ENCODE peak calls at places on chromosomes 16 and 17, in nine cellular contexts. V is left lung, S is uterus, W is nephron progenitor cell, F is GM13976, R is omental fat pad, P is B cell, K is endodermal cell, T is RWPE1. G is an unnamed sample.

GRCh38 chr16:48117217-48118105 is 38.3 kb downstream of the ABCC12 start:
- DNase-seq in F (peak), P (peak), S (no peak), V (no peak), R (no peak), T (peak), K (peak), W (peak), G (peak)

GRCh38 chr17:43812396-43813265 is 20.3 kb downstream of the MPP3 start:
- DNase-seq in K (no peak), P (no peak), F (no peak), W (no peak), T (no peak), S (no peak), R (no peak), V (no peak), G (no peak)

GRCh38 chr16:82748026-82748425 is 121.3 kb downstream of the CDH13 start:
- DNase-seq in W (no peak), V (no peak), R (no peak), T (no peak), S (no peak), K (no peak), F (no peak), P (no peak), G (no peak)

GRCh38 chr16:54145881-54146280 is 140.7 kb downstream of the IRX3 start:
- DNase-seq in S (no peak), P (no peak), W (no peak), V (no peak), R (no peak), K (no peak), T (no peak), F (no peak), G (no peak)

GRCh38 chr17:71412803-71413202 is 708.0 kb upstream of the SOX9 start:
- DNase-seq in W (no peak), V (no peak), F (no peak), P (no peak), S (no peak), R (no peak), K (no peak), T (peak), G (no peak)

GRCh38 chr16:67372664-67373063 is 20.6 kb downstream of the TPPP3 start:
- DNase-seq in P (no peak), T (peak), W (no peak), S (no peak), K (no peak), V (no peak), F (no peak), R (no peak), G (no peak)

GRCh38 chr16:74224828-74225227 is 71.8 kb upstream of the PSMD7 start:
- DNase-seq in P (no peak), V (no peak), T (no peak), K (no peak), F (no peak), S (no peak), W (no peak), R (no peak), G (no peak)

GRCh38 chr16:46822270-46822669 is 8.7 kb downstream of the C16orf87 start:
- DNase-seq in W (no peak), S (no peak), F (peak), V (no peak), P (no peak), K (no peak), T (no peak), R (no peak), G (no peak)

GRCh38 chr17:15231851-15232516 is 33.1 kb downstream of the PMP22 start:
- DNase-seq in F (no peak), T (no peak), W (no peak), K (peak), V (no peak), S (no peak), P (no peak), R (no peak), G (no peak)

GRCh38 chr17:37490638-37491614 is 1.2 kb downstream of the DUSP14 start:
- DNase-seq in V (peak), P (peak), R (no peak), T (peak), S (peak), W (peak), F (no peak), K (peak), G (peak)

GRCh38 chr17:81115749-81116464 is 49.4 kb upstream of the PVALEF start:
- DNase-seq in T (no peak), K (no peak), P (no peak), R (no peak), W (no peak), F (no peak), S (no peak), V (no peak), G (no peak)

GRCh38 chr16:10949424-10949970 is 5.1 kb downstream of the CLEC16A start:
- DNase-seq in K (peak), W (peak), P (peak), V (peak), F (peak), R (no peak), S (no peak), T (no peak), G (no peak)

GRCh38 chr16:35714665-35715064 is 2255.3 kb downstream of the TP53TG3F start:
- DNase-seq in R (no peak), S (no peak), V (no peak), P (no peak), F (no peak), W (no peak), T (no peak), K (no peak), G (no peak)

GRCh38 chr16:85465328-85466307 is 147.5 kb upstream of the GSE1 start:
- DNase-seq in P (no peak), S (peak), K (no peak), V (peak), T (no peak), R (no peak), F (no peak), W (no peak), G (no peak)

GRCh38 chr16:77993111-77993571 is 29.2 kb upstream of the CLEC3A start:
- DNase-seq in P (no peak), S (peak), R (no peak), F (no peak), K (peak), W (no peak), T (no peak), V (no peak), G (no peak)

GRCh38 chr16:10761388-10761787 is 17.7 kb downstream of the NUBP1 start:
- DNase-seq in V (no peak), F (no peak), P (no peak), R (no peak), K (no peak), W (no peak), T (no peak), S (no peak), G (no peak)

GRCh38 chr16:80500116-80500859 is 40.5 kb upstream of the DYNLRB2 start:
- DNase-seq in W (no peak), V (no peak), T (no peak), F (no peak), R (no peak), S (no peak), K (no peak), P (no peak), G (no peak)

GRCh38 chr16:24986512-24987303 is 28.5 kb downstream of the ARHGAP17 start:
- DNase-seq in T (no peak), F (no peak), V (no peak), R (no peak), S (no peak), K (no peak), W (no peak), P (no peak), G (no peak)

GRCh38 chr17:62780951-62781350 is 27.2 kb downstream of the MARCHF10 start:
- DNase-seq in T (no peak), V (no peak), F (no peak), R (no peak), W (no peak), K (peak), P (no peak), S (no peak), G (no peak)

GRCh38 chr17:62780273-62780672 is 27.8 kb downstream of the MARCHF10 start:
- DNase-seq in V (peak), S (no peak), W (no peak), K (peak), T (no peak), F (no peak), P (no peak), R (no peak), G (no peak)

GRCh38 chr17:62781826-62782225 is 26.3 kb downstream of the MARCHF10 start:
- DNase-seq in R (no peak), K (no peak), V (no peak), T (peak), S (no peak), W (no peak), P (no peak), F (no peak), G (no peak)

GRCh38 chr17:62781356-62781755 is 26.8 kb downstream of the MARCHF10 start:
- DNase-seq in W (no peak), T (no peak), P (no peak), K (peak), S (no peak), V (no peak), R (no peak), F (no peak), G (no peak)

DNA sequence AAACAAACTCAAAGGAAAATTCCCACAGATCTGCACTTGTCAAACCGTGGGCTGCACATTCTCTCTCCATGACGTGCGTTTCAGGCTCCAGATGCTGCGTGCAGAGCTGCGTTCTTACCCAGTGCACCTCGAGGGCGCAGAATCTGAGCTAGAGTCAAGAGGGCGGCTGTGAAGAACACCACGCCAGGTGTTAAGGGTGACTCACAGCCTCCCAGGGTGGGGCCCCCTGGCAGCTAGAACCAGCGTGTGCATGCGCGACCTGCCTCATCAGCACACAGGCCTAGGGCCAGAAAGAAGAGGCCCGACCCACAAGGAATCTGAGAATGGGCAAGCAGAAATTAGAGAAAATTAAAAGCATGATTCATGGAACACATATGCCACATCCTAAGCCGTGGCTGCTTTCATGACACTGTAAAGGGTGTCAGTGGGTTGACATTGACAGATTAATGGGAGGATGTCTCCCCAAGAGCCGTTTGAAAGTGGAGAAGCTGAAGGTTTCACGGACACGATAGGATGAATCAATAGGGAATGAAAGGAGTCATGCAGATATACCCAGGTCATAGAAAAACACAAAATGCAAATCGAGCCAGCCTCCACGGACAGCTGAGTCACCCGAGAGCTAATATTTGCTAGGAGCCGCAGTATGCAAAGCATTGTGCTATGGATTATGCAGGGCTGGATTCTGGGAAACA is 29.0 kb downstream of the MARCHF10 start:
- DNase-seq in S (peak), F (no peak), K (peak), R (peak), W (no peak), P (no peak), V (peak), T (peak), G (no peak)
- TF ChIP-seq CTCF in S (no peak), F (no peak), K (no peak), R (no peak), W (no peak), P (no peak), V (no peak), T (no peak), G (no peak)

GRCh38 chr17:30906101-30906911 is at the start of gene TEFM:
- DNase-seq in S (peak), F (peak), V (peak), W (peak), P (peak), R (peak), K (peak), T (peak), G (peak)
- TF ChIP-seq CTCF in S (peak), F (no peak), V (no peak), W (no peak), P (no peak), R (no peak), K (no peak), T (no peak), G (no peak)

GRCh38 chr16:57593990-57594389 is 34.4 kb upstream of the ADGRG1 start:
- DNase-seq in S (no peak), W (no peak), F (no peak), V (no peak), R (no peak), T (no peak), P (no peak), K (no peak), G (no peak)
- TF ChIP-seq CTCF in S (no peak), W (no peak), F (no peak), V (no peak), R (no peak), T (no peak), P (no peak), K (no peak), G (no peak)

DNA sequence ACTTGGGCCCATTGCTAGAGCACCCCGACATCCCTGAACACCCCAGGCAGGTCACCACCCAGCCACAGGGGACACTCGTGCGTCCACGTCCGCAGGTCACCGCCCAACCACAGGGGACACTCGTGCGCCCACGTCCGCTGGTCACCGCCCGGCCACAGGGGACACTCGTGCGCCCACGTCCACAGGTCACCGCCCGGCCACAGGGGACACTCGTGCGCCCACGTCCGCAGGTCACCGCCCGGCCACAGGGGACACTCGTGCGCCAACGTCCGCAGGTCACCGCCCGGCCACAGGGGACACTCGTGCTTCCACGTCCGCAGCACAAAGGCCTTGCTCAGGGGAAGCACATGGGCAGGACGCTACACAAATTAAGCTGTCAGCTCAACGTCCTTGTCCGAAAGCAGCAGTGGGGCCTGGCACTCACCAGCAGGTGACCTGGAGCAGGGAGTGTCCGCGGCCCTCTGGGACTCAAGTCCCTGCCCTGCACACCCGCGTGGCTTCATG is 17.7 kb downstream of the GALNS start:
- DNase-seq in T (no peak), K (no peak), R (no peak), S (no peak), W (no peak), P (no peak), V (no peak), F (no peak), G (no peak)
- TF ChIP-seq CTCF in T (no peak), K (peak), R (no peak), S (no peak), W (no peak), P (no peak), V (no peak), F (no peak), G (peak)

DNA sequence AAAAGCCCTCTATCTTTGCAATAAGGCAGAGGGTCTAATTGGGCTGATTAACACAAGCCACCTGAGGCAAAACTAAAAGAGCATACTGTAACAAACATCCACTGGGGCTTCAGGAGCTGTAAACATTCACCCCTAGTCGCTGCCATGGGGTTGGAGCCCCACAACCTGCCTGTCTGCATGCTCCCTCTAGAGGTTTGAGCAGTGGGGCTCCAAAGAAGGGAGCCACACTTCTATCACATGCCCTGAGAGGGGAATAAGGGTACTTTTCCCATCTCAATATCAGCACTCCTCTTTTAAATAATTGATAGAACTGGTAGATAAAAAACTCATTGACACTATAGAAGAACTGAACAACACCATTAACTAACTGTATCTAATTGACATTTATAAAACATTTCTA is 130.1 kb upstream of the COX10 start:
- DNase-seq in P (no peak), R (no peak), T (no peak), F (no peak), K (no peak), V (no peak), S (no peak), W (no peak), G (no peak)
- TF ChIP-seq CTCF in P (peak), R (no peak), T (no peak), F (no peak), K (peak), V (no peak), S (no peak), W (no peak), G (no peak)

GRCh38 chr16:63363738-63364137 is 1327.5 kb upstream of the CDH8 start:
- DNase-seq in T (no peak), P (no peak), S (no peak), W (no peak), K (no peak), V (no peak), F (no peak), R (no peak), G (no peak)

GRCh38 chr16:63361032-63361624 is 1324.9 kb upstream of the CDH8 start:
- DNase-seq in W (peak), S (no peak), R (no peak), K (peak), V (no peak), T (peak), P (peak), F (peak), G (peak)

DNA sequence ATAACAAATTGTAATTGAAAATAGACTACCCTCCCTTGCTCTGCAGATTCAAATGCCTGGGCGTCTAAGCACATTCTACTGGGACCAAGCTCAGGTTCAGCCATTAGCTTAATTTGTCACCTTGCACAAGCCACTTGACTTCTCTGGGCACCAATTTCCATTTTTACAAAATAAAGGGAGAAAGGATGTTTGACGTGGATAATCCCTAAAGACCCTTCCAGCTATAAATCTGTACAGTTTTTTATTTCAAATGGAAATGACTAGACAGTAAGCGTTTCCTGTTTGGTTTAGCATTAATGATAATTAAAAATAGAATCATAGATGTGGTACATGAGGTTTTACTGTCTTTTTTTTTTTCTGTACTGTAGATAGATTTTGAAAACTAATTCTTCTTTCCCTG is 1329.4 kb upstream of the CDH8 start:
- DNase-seq in F (no peak), R (no peak), V (no peak), W (no peak), T (no peak), K (no peak), P (no peak), S (no peak), G (no peak)
- TF ChIP-seq CTCF in F (no peak), R (no peak), V (no peak), W (no peak), T (no peak), K (no peak), P (no peak), S (no peak), G (no peak)

GRCh38 chr17:55549140-55549539 is 37.9 kb upstream of the SMIM36 start:
- DNase-seq in R (no peak), K (peak), T (no peak), P (peak), S (no peak), F (peak), V (no peak), W (no peak), G (no peak)
- TF ChIP-seq CTCF in R (no peak), K (peak), T (no peak), P (peak), S (peak), F (peak), V (peak), W (no peak), G (peak)